ENCODE peak calls at places on chromosomes 12 and 14, in four cellular contexts. K is foreskin fibroblast, D is lung, R is fibroblast of mammary gland. X is an unnamed sample.

GRCh38 chr12:5720405-5721045 is 224.5 kb downstream of the ANO2 start:
- DNase-seq in K (no peak), D (no peak), R (no peak), X (no peak)

GRCh38 chr14:95547272-95547625 is 12.4 kb downstream of the GLRX5 start:
- DNase-seq in K (no peak), D (no peak), R (no peak), X (no peak)

GRCh38 chr12:119479121-119479561 is 114.4 kb upstream of the TMEM233 start:
- DNase-seq in K (no peak), D (no peak), R (no peak), X (no peak)

GRCh38 chr12:113055594-113056380 is 743 bp upstream of the DTX1 start:
- DNase-seq in K (no peak), D (no peak), R (no peak), X (no peak)

GRCh38 chr12:121314441-121314840 is 17.9 kb upstream of the CAMKK2 start:
- DNase-seq in K (no peak), D (no peak), R (no peak), X (no peak)

GRCh38 chr14:32224731-32225377 is 21.8 kb upstream of the RNU6-8 start:
- DNase-seq in K (peak; percentile 57), D (no peak), R (peak; percentile 87), X (no peak)

GRCh38 chr12:7431993-7432685 is 11.8 kb downstream of the CD163L1 start:
- DNase-seq in K (peak; percentile 62), D (no peak), R (peak; percentile 11), X (no peak)

GRCh38 chr12:57640156-57641042 is 7.4 kb upstream of the B4GALNT1 start:
- DNase-seq in K (no peak), D (no peak), R (no peak), X (no peak)

GRCh38 chr12:39605996-39606395 is 13.6 kb downstream of the ABCD2 start:
- DNase-seq in K (peak; percentile 10), D (no peak), R (peak; percentile 38), X (no peak)

GRCh38 chr12:54172102-54172630 is 16.6 kb downstream of the SMUG1 start:
- DNase-seq in K (no peak), D (no peak), R (no peak), X (no peak)

GRCh38 chr12:124842073-124842749 is 21.5 kb downstream of the SCARB1 start:
- DNase-seq in K (no peak), D (no peak), R (no peak), X (no peak)

GRCh38 chr12:17030338-17030737 is 424.4 kb upstream of the LMO3 start:
- DNase-seq in K (no peak), D (no peak), R (no peak), X (no peak)

GRCh38 chr12:15842106-15842505 is 40.1 kb upstream of the STRAP start:
- DNase-seq in K (peak; percentile 62), D (no peak), R (peak; percentile 97), X (peak; percentile 29)

GRCh38 chr12:127245437-127245836 is 1021.5 kb upstream of the TMEM132C start:
- DNase-seq in K (peak; percentile 87), D (no peak), R (peak; percentile 87), X (peak; percentile 54)

GRCh38 chr12:229441-230191 is 15.7 kb upstream of the SLC6A12 start:
- DNase-seq in K (no peak), D (no peak), R (no peak), X (no peak)

GRCh38 chr14:49464885-49465284 is 121.3 kb downstream of the RPS29 start:
- DNase-seq in K (no peak), D (no peak), R (peak; percentile 3), X (no peak)

GRCh38 chr12:64976131-64976530 is 145.0 kb downstream of the WIF1 start:
- DNase-seq in K (no peak), D (no peak), R (no peak), X (no peak)

GRCh38 chr12:82383930-82384513 is 25.7 kb downstream of the METTL25 start:
- DNase-seq in K (peak; percentile 10), D (no peak), R (peak; percentile 46), X (no peak)

GRCh38 chr12:71240941-71241340 is 83.1 kb upstream of the TSPAN8 start:
- DNase-seq in K (no peak), D (no peak), R (no peak), X (no peak)

GRCh38 chr14:65915125-65915524 is 502.6 kb downstream of the FUT8 start:
- DNase-seq in K (no peak), D (no peak), R (peak; percentile 7), X (no peak)

GRCh38 chr12:58071994-58072393 is 130.6 kb downstream of the ATP23 start:
- DNase-seq in K (no peak), D (no peak), R (no peak), X (no peak)

GRCh38 chr14:53619625-53620324 is 336.9 kb downstream of the BMP4 start:
- DNase-seq in K (peak; percentile 30), D (no peak), R (peak; percentile 33), X (peak; percentile 23)

GRCh38 chr12:64883264-64884163 is 59.1 kb downstream of the TBC1D30 start:
- DNase-seq in K (no peak), D (no peak), R (no peak), X (no peak)

GRCh38 chr14:100440207-100440631 is 117.1 kb downstream of the SLC25A47 start:
- DNase-seq in K (no peak), D (peak; percentile 73), R (peak; percentile 68), X (no peak)

GRCh38 chr14:66359500-66359899 is 126.7 kb upstream of the CCDC196 start:
- DNase-seq in K (peak; percentile 12), D (no peak), R (peak; percentile 77), X (no peak)

GRCh38 chr14:71701990-71702389 is 230.2 kb upstream of the RGS6 start:
- DNase-seq in K (no peak), D (no peak), R (no peak), X (no peak)

GRCh38 chr12:127485528-127485927 is 781.4 kb upstream of the TMEM132C start:
- DNase-seq in K (peak; percentile 93), D (no peak), R (peak; percentile 89), X (peak; percentile 87)

GRCh38 chr12:19842116-19842515 is 402.8 kb downstream of the AEBP2 start:
- DNase-seq in K (no peak), D (no peak), R (peak; percentile 18), X (no peak)

GRCh38 chr12:92044435-92044834 is 101.2 kb downstream of the BTG1 start:
- DNase-seq in K (no peak), D (no peak), R (no peak), X (no peak)

GRCh38 chr14:48575772-48576171 is 900.4 kb upstream of the MDGA2 start:
- DNase-seq in K (no peak), D (no peak), R (no peak), X (no peak)

GRCh38 chr14:63891148-63891964 is 38.6 kb downstream of the SYNE2 start:
- DNase-seq in K (no peak), D (no peak), R (no peak), X (no peak)

GRCh38 chr12:78406213-78406612 is 458.4 kb upstream of the SYT1 start:
- DNase-seq in K (no peak), D (no peak), R (no peak), X (no peak)

GRCh38 chr14:69152181-69152943 is 557 bp downstream of the DCAF5 start:
- DNase-seq in K (peak; percentile 31), D (peak; percentile 50), R (peak; percentile 40), X (no peak)

GRCh38 chr12:48924617-48925217 is 575 bp downstream of the FKBP11 start:
- DNase-seq in K (peak; percentile 15), D (peak; percentile 44), R (peak; percentile 38), X (no peak)
- TF ChIP-seq CTCF in K (peak; percentile 43), D (peak; percentile 42), R (peak; percentile 46), X (peak; percentile 59)

DNA sequence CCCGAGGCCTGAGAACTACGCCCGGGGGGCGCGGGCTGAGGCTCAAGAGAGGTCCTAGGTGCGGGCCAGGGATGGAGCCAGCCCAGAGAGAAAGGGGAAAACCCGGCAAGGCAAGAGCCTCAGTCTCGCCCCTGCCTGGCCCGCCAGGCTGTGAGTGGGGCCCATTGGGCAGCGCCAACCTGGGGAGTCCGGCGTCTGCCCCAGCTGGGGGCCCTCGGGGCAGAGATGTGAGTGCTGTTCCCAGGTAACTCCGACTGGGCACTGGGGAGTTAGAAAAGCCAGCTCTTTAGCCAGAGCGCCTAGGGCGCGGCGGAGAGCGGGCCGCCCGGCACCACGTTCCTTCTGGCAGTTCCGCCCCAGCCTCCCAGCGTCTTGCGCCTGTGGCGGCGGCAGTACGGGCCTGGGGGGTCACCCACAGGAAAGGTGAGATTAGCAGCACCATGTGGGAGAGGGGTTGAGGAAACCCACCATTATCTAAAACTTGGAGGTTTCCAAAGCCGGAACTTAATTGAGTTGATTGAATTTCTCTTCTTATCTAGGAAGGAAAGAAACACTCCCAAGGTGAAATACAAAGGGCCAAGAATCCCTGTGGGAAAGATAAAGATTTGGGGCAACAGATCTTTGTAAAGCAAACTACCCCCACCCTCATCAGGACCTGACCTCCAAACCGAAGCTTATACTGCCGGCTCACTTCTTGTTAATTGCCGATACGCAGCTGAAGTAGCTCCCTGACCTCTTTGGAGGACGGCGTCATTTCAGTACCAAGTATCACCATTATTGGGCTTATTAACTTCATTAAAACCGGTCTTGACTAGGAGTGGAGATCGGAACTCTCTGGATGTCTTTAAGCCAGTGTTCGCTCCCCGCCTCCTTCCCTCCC is 11.6 kb downstream of the OTX2 start:
- DNase-seq in K (no peak), D (no peak), R (no peak), X (no peak)
- H3K4me3 ChIP-seq in K (no peak overlapping the region), D (no peak overlapping the region), R (no peak overlapping the region), X (no peak overlapping the region)

DNA sequence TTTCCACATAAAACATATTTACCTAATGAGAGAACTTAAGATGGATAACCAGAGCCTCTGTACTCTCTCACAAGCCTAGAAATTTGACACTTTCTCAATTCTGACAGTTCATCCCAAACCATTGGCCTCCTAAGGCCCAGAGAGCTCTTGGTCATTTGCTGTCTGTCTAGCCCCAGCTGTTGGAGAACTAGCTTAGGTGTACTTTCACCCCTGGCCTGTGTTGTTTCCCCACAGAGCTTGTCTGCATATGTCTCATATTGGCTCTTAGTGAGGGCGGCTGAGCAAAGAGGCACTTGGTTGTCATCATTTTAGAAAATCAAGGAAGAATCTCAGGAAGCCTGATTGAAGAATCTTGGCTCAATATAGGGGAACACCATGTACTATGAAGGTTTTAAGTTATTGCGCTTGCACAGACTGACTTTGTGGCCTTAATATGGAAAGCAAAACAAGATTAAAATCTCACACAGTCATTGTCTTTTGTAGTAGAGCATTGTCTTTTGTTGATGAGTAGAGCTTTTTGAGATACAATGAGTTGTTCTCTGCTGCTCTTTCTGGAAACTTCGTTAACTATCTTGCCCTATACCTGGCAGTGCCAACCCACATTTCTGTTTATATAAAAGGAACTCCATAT is 324.6 kb downstream of the RAD51B start:
- DNase-seq in K (peak; percentile 41), D (no peak), R (peak; percentile 93), X (no peak)
- TF ChIP-seq CTCF in K (no peak), D (no peak), R (no peak), X (no peak)

GRCh38 chr12:98893601-98894411 is 248.7 kb downstream of the APAF1 start:
- DNase-seq in K (no peak), D (no peak), R (no peak), X (no peak)
- H3K4me3 ChIP-seq in K (no peak overlapping the region), D (no peak overlapping the region), R (no peak overlapping the region), X (no peak overlapping the region)